ENCODE peak calls at places on chromosomes 1 and 21, in four cellular contexts. Z, D, U and G are unnamed samples.

GRCh38 chr21:28513450-28513849 is 479.2 kb downstream of the LTN1 start:
- DNase-seq in D (no peak), U (no peak), Z (no peak), G (no peak)

GRCh38 chr1:10651377-10651776 is 145.1 kb downstream of the CASZ1 start:
- DNase-seq in U (no peak), Z (no peak), D (peak), G (no peak)

GRCh38 chr1:184419734-184420161 is 32.9 kb downstream of the C1orf21 start:
- DNase-seq in U (no peak), D (no peak), Z (no peak), G (no peak)

GRCh38 chr1:6805004-6805416 is 19.8 kb downstream of the CAMTA1 start:
- DNase-seq in Z (no peak), U (no peak), D (no peak), G (no peak)

GRCh38 chr1:165841582-165842362 is 14.4 kb downstream of the UCK2 start:
- DNase-seq in D (no peak), Z (no peak), U (no peak), G (no peak)

GRCh38 chr1:185938396-185938795 is 204.2 kb downstream of the HMCN1 start:
- DNase-seq in U (peak), D (no peak), Z (no peak), G (no peak)

GRCh38 chr1:160542303-160542945 is 19.4 kb upstream of the SLAMF6 start:
- DNase-seq in U (no peak), D (no peak), Z (no peak), G (no peak)

GRCh38 chr1:94599090-94599813 is 57.7 kb upstream of the F3 start:
- DNase-seq in D (peak), U (no peak), Z (no peak), G (no peak)

GRCh38 chr1:44870096-44870495 is 27.0 kb upstream of the PTCH2 start:
- DNase-seq in U (no peak), D (no peak), Z (no peak), G (no peak)

GRCh38 chr1:243294723-243295121 is 38.9 kb downstream of the SDCCAG8 start:
- DNase-seq in U (no peak), D (no peak), Z (no peak), G (no peak)

GRCh38 chr1:183702813-183703198 is 49.7 kb upstream of the APOBEC4 start:
- DNase-seq in Z (no peak), D (no peak), U (no peak), G (no peak)

GRCh38 chr1:101260531-101260930 is 23.7 kb downstream of the S1PR1 start:
- DNase-seq in Z (no peak), U (no peak), D (no peak), G (peak)

GRCh38 chr1:103469801-103470200 is 55.7 kb upstream of the RNPC3 start:
- DNase-seq in U (no peak), Z (no peak), D (no peak), G (no peak)

GRCh38 chr1:223712856-223713494 is 636 bp downstream of the CAPN2 start:
- DNase-seq in D (no peak), U (no peak), Z (peak), G (peak)

GRCh38 chr1:204171751-204172178 is 5.6 kb upstream of the REN start:
- DNase-seq in D (no peak), U (no peak), Z (no peak), G (no peak)

GRCh38 chr1:117092594-117092993 is 29.0 kb downstream of the TRIM45 start:
- DNase-seq in Z (no peak), D (no peak), U (no peak), G (no peak)

GRCh38 chr1:110874303-110875215 is 1.6 kb downstream of the CD53 start:
- DNase-seq in D (no peak), U (no peak), Z (peak), G (peak)

GRCh38 chr1:919271-919872 is 4.4 kb upstream of the SAMD11 start:
- DNase-seq in D (no peak), U (no peak), Z (no peak), G (no peak)

GRCh38 chr21:45974073-45975016 is 7.2 kb upstream of the COL6A1 start:
- DNase-seq in D (no peak), Z (no peak), U (peak), G (no peak)